ENCODE peak calls at places on chromosomes 11 and 22, in six cellular contexts. One of them, this sample, is unnamed.
A peak's percentile ranks its signal among the peaks of the same experiment; 100 is the strongest.

GRCh38 chr11:128481135-128481534 is 106.2 kb downstream of the ETS1 start:
- DNase-seq in heart right ventricle: no peak
- DNase-seq in kidney epithelial cell: peak; percentile 79
- DNase-seq in uterus: no peak
- DNase-seq in GM10248: no peak
- DNase-seq in LNCaP clone FGC: no peak
- DNase-seq in this sample: no peak

GRCh38 chr22:38180841-38181452 is 683 bp downstream of the PLA2G6 start:
- DNase-seq in heart right ventricle: peak; percentile 53
- DNase-seq in kidney epithelial cell: no peak
- DNase-seq in uterus: no peak
- DNase-seq in GM10248: no peak
- DNase-seq in LNCaP clone FGC: no peak
- DNase-seq in this sample: no peak

GRCh38 chr11:131687291-131688055 is 317.1 kb downstream of the NTM start:
- DNase-seq in heart right ventricle: no peak
- DNase-seq in kidney epithelial cell: no peak
- DNase-seq in uterus: no peak
- DNase-seq in GM10248: no peak
- DNase-seq in LNCaP clone FGC: no peak
- DNase-seq in this sample: no peak

GRCh38 chr11:7246179-7246578 is 5.5 kb upstream of the SYT9 start:
- DNase-seq in heart right ventricle: no peak
- DNase-seq in kidney epithelial cell: no peak
- DNase-seq in uterus: no peak
- DNase-seq in GM10248: no peak
- DNase-seq in LNCaP clone FGC: no peak
- DNase-seq in this sample: no peak

GRCh38 chr11:96146765-96147164 is 196.2 kb downstream of the MAML2 start:
- DNase-seq in heart right ventricle: no peak
- DNase-seq in kidney epithelial cell: no peak
- DNase-seq in uterus: no peak
- DNase-seq in GM10248: no peak
- DNase-seq in LNCaP clone FGC: no peak
- DNase-seq in this sample: no peak

GRCh38 chr11:112760378-112761060 is 200.7 kb upstream of the NCAM1 start:
- DNase-seq in heart right ventricle: no peak
- DNase-seq in kidney epithelial cell: no peak
- DNase-seq in uterus: no peak
- DNase-seq in GM10248: no peak
- DNase-seq in LNCaP clone FGC: no peak
- DNase-seq in this sample: no peak

GRCh38 chr11:35321532-35322320 is 97.6 kb downstream of the SLC1A2 start:
- DNase-seq in heart right ventricle: peak; percentile 65
- DNase-seq in kidney epithelial cell: no peak
- DNase-seq in uterus: peak; percentile 43
- DNase-seq in GM10248: no peak
- DNase-seq in LNCaP clone FGC: no peak
- DNase-seq in this sample: peak; percentile 66

GRCh38 chr11:9601041-9601875 is 27.8 kb downstream of the WEE1 start:
- DNase-seq in heart right ventricle: peak; percentile 21
- DNase-seq in kidney epithelial cell: no peak
- DNase-seq in uterus: no peak
- DNase-seq in GM10248: peak; percentile 73
- DNase-seq in LNCaP clone FGC: no peak
- DNase-seq in this sample: peak; percentile 64

GRCh38 chr11:69372589-69373250 is 78.8 kb downstream of the MYEOV start:
- DNase-seq in heart right ventricle: peak; percentile 1
- DNase-seq in kidney epithelial cell: no peak
- DNase-seq in uterus: no peak
- DNase-seq in GM10248: no peak
- DNase-seq in LNCaP clone FGC: no peak
- DNase-seq in this sample: no peak

GRCh38 chr11:115333106-115333505 is 171.1 kb downstream of the CADM1 start:
- DNase-seq in heart right ventricle: no peak
- DNase-seq in kidney epithelial cell: no peak
- DNase-seq in uterus: no peak
- DNase-seq in GM10248: no peak
- DNase-seq in LNCaP clone FGC: no peak
- DNase-seq in this sample: no peak

GRCh38 chr22:45946805-45947600 is 30.0 kb downstream of the WNT7B start:
- DNase-seq in heart right ventricle: no peak
- DNase-seq in kidney epithelial cell: no peak
- DNase-seq in uterus: no peak
- DNase-seq in GM10248: no peak
- DNase-seq in LNCaP clone FGC: no peak
- DNase-seq in this sample: no peak

GRCh38 chr22:45945621-45946020 is 31.3 kb downstream of the WNT7B start:
- DNase-seq in heart right ventricle: no peak
- DNase-seq in kidney epithelial cell: no peak
- DNase-seq in uterus: no peak
- DNase-seq in GM10248: no peak
- DNase-seq in LNCaP clone FGC: no peak
- DNase-seq in this sample: no peak

GRCh38 chr22:45949921-45950320 is 27.0 kb downstream of the WNT7B start:
- DNase-seq in heart right ventricle: no peak
- DNase-seq in kidney epithelial cell: no peak
- DNase-seq in uterus: no peak
- DNase-seq in GM10248: no peak
- DNase-seq in LNCaP clone FGC: no peak
- DNase-seq in this sample: no peak

GRCh38 chr22:45949258-45949870 is 27.6 kb downstream of the WNT7B start:
- DNase-seq in heart right ventricle: no peak
- DNase-seq in kidney epithelial cell: no peak
- DNase-seq in uterus: no peak
- DNase-seq in GM10248: no peak
- DNase-seq in LNCaP clone FGC: no peak
- DNase-seq in this sample: no peak

DNA sequence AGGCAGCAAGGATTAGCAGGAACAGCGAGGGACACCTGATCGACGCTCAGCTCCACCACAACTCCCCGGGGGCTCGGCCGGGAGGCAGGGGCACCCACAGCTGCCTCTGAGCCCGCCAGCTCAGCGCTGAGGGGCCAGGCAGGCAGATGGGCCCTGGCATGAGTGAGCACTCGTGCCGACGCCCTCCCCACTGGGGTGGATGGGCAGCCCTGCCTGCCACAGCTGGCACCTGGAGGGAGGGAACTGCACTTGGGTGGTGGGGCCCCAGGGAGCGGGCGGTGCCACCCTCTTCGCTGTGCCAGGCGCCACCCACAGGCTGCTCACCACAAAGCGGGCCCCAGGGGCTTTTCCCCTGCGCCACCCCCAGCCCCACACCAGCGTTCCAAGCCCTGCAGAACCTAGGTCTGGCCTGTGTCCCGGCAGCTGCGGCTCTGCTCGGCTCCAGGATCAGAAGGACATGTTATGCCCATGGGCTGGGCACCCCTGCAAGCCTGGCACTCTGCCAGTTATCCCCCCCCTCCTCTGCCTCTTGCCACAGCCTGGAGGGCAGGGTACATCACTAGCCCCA is 28.8 kb downstream of the WNT7B start:
- DNase-seq in heart right ventricle: no peak
- DNase-seq in kidney epithelial cell: no peak
- DNase-seq in uterus: no peak
- DNase-seq in GM10248: no peak
- DNase-seq in LNCaP clone FGC: no peak
- DNase-seq in this sample: no peak
- TF ChIP-seq CTCF in heart right ventricle: no peak
- TF ChIP-seq CTCF in kidney epithelial cell: no peak
- TF ChIP-seq CTCF in uterus: no peak
- TF ChIP-seq CTCF in GM10248: no peak
- TF ChIP-seq CTCF in LNCaP clone FGC: no peak
- TF ChIP-seq CTCF in this sample: no peak

GRCh38 chr22:39421691-39422090 is 22.1 kb downstream of the TAB1 start:
- DNase-seq in heart right ventricle: no peak
- DNase-seq in kidney epithelial cell: no peak
- DNase-seq in uterus: no peak
- DNase-seq in GM10248: no peak
- DNase-seq in LNCaP clone FGC: no peak
- DNase-seq in this sample: no peak
- TF ChIP-seq CTCF in heart right ventricle: no peak
- TF ChIP-seq CTCF in kidney epithelial cell: no peak
- TF ChIP-seq CTCF in uterus: no peak
- TF ChIP-seq CTCF in GM10248: no peak
- TF ChIP-seq CTCF in LNCaP clone FGC: no peak
- TF ChIP-seq CTCF in this sample: no peak

DNA sequence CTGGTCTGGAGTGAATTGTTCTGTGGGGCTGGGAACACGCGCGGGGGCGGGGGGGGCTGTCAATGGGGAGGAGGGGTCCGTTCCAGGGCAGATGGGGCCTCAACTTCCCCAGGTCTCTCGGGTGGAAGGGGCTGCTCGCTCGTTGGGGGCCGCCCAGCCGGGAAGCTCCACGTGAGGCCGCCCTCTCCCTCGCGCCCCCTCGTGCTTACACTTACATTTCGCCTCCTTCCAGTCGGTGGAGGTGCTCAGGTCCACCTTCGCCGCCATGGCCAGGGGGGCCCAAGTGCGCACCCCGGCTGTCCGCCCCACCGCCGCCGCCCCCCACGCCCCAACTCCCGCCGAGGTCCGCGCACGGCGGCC is 451 bp downstream of the MACROD1 start:
- DNase-seq in heart right ventricle: no peak
- DNase-seq in kidney epithelial cell: no peak
- DNase-seq in uterus: no peak
- DNase-seq in GM10248: no peak
- DNase-seq in LNCaP clone FGC: no peak
- DNase-seq in this sample: no peak
- TF ChIP-seq CTCF in heart right ventricle: no peak
- TF ChIP-seq CTCF in kidney epithelial cell: peak; percentile 17
- TF ChIP-seq CTCF in uterus: peak; percentile 7
- TF ChIP-seq CTCF in GM10248: peak; percentile 25
- TF ChIP-seq CTCF in LNCaP clone FGC: peak; percentile 29
- TF ChIP-seq CTCF in this sample: no peak

DNA sequence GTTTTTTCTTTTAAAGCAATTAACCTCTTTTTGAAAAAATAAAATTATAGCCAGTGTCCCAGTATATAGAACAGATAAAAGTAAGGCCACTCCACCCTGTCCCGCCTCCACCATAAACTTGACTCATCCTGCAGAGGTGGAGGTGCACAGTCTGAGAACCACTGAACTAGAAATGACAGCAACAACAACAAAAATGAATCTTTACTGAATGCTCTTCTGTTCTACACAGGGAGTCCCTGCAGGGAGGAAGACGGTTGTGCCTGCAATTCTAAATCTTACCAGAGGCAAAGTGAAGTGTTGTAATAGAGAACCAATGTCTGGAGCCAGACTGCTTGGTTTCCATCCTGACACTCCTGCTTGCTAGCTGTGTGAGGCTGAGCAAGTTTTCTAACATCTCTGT is 162.3 kb downstream of the FBXO7 start:
- DNase-seq in heart right ventricle: no peak
- DNase-seq in kidney epithelial cell: no peak
- DNase-seq in uterus: no peak
- DNase-seq in GM10248: no peak
- DNase-seq in LNCaP clone FGC: no peak
- DNase-seq in this sample: no peak
- TF ChIP-seq CTCF in heart right ventricle: no peak
- TF ChIP-seq CTCF in kidney epithelial cell: no peak
- TF ChIP-seq CTCF in uterus: no peak
- TF ChIP-seq CTCF in GM10248: no peak
- TF ChIP-seq CTCF in LNCaP clone FGC: no peak
- TF ChIP-seq CTCF in this sample: no peak

DNA sequence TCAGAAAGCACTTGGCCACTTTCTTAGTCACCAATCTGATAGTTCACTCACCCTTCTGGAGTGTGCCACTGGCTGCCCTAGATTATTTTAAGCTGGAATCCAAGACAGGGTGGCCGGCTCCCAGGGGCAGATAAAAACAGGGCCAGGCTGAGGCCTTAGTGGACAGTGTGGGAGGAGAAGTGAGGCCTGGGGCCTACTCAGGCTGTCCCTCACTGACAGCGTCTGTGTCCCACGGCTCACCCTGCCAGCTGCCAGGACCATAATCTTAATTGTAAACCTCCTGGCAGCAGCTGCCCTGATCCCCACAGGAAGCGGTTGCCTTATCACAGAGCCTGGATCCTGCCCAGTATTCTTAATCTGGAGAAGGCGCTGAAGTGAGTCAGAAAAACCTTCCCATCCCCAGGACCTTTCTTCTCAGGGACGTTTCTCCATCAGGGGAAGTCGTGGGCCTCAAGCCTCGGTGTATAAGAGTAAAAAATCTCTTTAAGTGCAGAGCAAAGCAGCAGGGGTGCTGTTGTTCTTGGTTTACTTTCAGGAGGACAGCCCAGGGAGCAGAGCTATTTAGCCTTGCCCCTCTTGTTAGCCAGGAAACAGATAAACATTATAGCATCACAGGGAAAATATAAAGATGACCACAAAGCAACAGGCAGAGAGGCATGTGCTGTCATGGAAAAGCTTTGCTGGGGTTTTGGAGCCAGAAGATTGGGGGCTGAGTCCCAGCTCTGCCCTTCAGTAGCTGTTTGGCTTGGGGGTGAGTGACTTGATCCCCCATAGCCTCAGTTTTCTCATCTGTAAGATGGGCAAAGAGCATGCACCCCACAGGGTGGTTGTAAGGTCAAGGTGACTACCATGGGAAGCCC is 39.6 kb downstream of the TSPAN18 start:
- DNase-seq in heart right ventricle: peak; percentile 80
- DNase-seq in kidney epithelial cell: no peak
- DNase-seq in uterus: peak; percentile 74
- DNase-seq in GM10248: no peak
- DNase-seq in LNCaP clone FGC: no peak
- DNase-seq in this sample: no peak
- TF ChIP-seq CTCF in heart right ventricle: no peak
- TF ChIP-seq CTCF in kidney epithelial cell: no peak
- TF ChIP-seq CTCF in uterus: no peak
- TF ChIP-seq CTCF in GM10248: no peak
- TF ChIP-seq CTCF in LNCaP clone FGC: no peak
- TF ChIP-seq CTCF in this sample: no peak

GRCh38 chr11:2902784-2903671 is 17.5 kb upstream of the CDKN1C start:
- DNase-seq in heart right ventricle: no peak
- DNase-seq in kidney epithelial cell: no peak
- DNase-seq in uterus: no peak
- DNase-seq in GM10248: no peak
- DNase-seq in LNCaP clone FGC: no peak
- DNase-seq in this sample: no peak
- TF ChIP-seq CTCF in heart right ventricle: no peak
- TF ChIP-seq CTCF in kidney epithelial cell: no peak
- TF ChIP-seq CTCF in uterus: no peak
- TF ChIP-seq CTCF in GM10248: no peak
- TF ChIP-seq CTCF in LNCaP clone FGC: no peak
- TF ChIP-seq CTCF in this sample: no peak

GRCh38 chr22:42691440-42691839 is 29.2 kb downstream of the A4GALT start:
- DNase-seq in heart right ventricle: no peak
- DNase-seq in kidney epithelial cell: no peak
- DNase-seq in uterus: no peak
- DNase-seq in GM10248: no peak
- DNase-seq in LNCaP clone FGC: no peak
- DNase-seq in this sample: no peak

GRCh38 chr22:42693055-42693762 is 27.5 kb downstream of the A4GALT start:
- DNase-seq in heart right ventricle: no peak
- DNase-seq in kidney epithelial cell: no peak
- DNase-seq in uterus: no peak
- DNase-seq in GM10248: no peak
- DNase-seq in LNCaP clone FGC: no peak
- DNase-seq in this sample: no peak

GRCh38 chr22:42693763-42694683 is 26.6 kb downstream of the A4GALT start:
- DNase-seq in heart right ventricle: no peak
- DNase-seq in kidney epithelial cell: no peak
- DNase-seq in uterus: no peak
- DNase-seq in GM10248: no peak
- DNase-seq in LNCaP clone FGC: no peak
- DNase-seq in this sample: no peak

GRCh38 chr22:42695294-42695693 is 25.4 kb downstream of the A4GALT start:
- DNase-seq in heart right ventricle: peak; percentile 55
- DNase-seq in kidney epithelial cell: no peak
- DNase-seq in uterus: no peak
- DNase-seq in GM10248: no peak
- DNase-seq in LNCaP clone FGC: no peak
- DNase-seq in this sample: no peak

GRCh38 chr22:42692239-42693054 is 28.2 kb downstream of the A4GALT start:
- DNase-seq in heart right ventricle: no peak
- DNase-seq in kidney epithelial cell: no peak
- DNase-seq in uterus: no peak
- DNase-seq in GM10248: peak; percentile 64
- DNase-seq in LNCaP clone FGC: no peak
- DNase-seq in this sample: no peak
- TF ChIP-seq CTCF in heart right ventricle: no peak
- TF ChIP-seq CTCF in kidney epithelial cell: no peak
- TF ChIP-seq CTCF in uterus: no peak
- TF ChIP-seq CTCF in GM10248: peak; percentile 22
- TF ChIP-seq CTCF in LNCaP clone FGC: no peak
- TF ChIP-seq CTCF in this sample: peak; percentile 8